ENCODE peak calls at places on chromosomes 16 and 17, in six cellular contexts. M, H, E, I, Q and Y are unnamed samples.
A peak's percentile ranks its signal among the peaks of the same experiment; 100 is the strongest.

GRCh38 chr17:66976781-66977201 is 12.3 kb downstream of the CACNG4 start:
- ATAC-seq in M (no peak), H (no peak), E (peak; percentile 37), I (no peak), Q (peak; percentile 26), Y (no peak)

GRCh38 chr16:26787924-26788323 is 278.8 kb upstream of the C16orf82 start:
- ATAC-seq in M (no peak), H (peak; percentile 85), E (no peak), I (no peak), Q (no peak), Y (no peak)

GRCh38 chr16:787978-788398 is at the start of gene RPUSD1:
- ATAC-seq in M (no peak), H (peak; percentile 20), E (peak; percentile 4), I (peak; percentile 47), Q (peak; percentile 43), Y (no peak)

GRCh38 chr16:20884240-20884556 is 16.0 kb downstream of the DCUN1D3 start:
- ATAC-seq in M (no peak), H (no peak), E (no peak), I (peak; percentile 71), Q (no peak), Y (peak; percentile 49)

GRCh38 chr17:624341-624860 is 90.2 kb downstream of the VPS53 start:
- ATAC-seq in M (no peak), H (no peak), E (no peak), I (no peak), Q (no peak), Y (no peak)

GRCh38 chr17:79897243-79898063 is 58.2 kb upstream of the CBX4 start:
- ATAC-seq in M (no peak), H (no peak), E (peak; percentile 60), I (peak; percentile 58), Q (peak; percentile 56), Y (no peak)

GRCh38 chr16:28882476-28883180 is 4.3 kb downstream of the ATP2A1 start:
- ATAC-seq in M (no peak), H (no peak), E (no peak), I (no peak), Q (no peak), Y (no peak)

GRCh38 chr17:68658999-68659780 is 58.0 kb upstream of the FAM20A start:
- ATAC-seq in M (no peak), H (no peak), E (peak; percentile 24), I (no peak), Q (no peak), Y (no peak)

GRCh38 chr17:38897176-38897575 is 27.3 kb downstream of the LASP1 start:
- ATAC-seq in M (peak; percentile 65), H (no peak), E (no peak), I (peak; percentile 2), Q (no peak), Y (peak; percentile 61)

GRCh38 chr17:32174889-32175288 is 32.6 kb downstream of the RHOT1 start:
- ATAC-seq in M (no peak), H (no peak), E (no peak), I (no peak), Q (no peak), Y (no peak)

GRCh38 chr17:38960402-38960801 is 6.8 kb downstream of the FBXO47 start:
- ATAC-seq in M (no peak), H (no peak), E (no peak), I (no peak), Q (no peak), Y (no peak)

GRCh38 chr17:14522795-14523387 is 222.0 kb downstream of the HS3ST3B1 start:
- ATAC-seq in M (no peak), H (no peak), E (no peak), I (no peak), Q (no peak), Y (no peak)

GRCh38 chr16:46843898-46844642 is 13.1 kb upstream of the C16orf87 start:
- ATAC-seq in M (peak; percentile 48), H (no peak), E (no peak), I (no peak), Q (no peak), Y (peak; percentile 28)

GRCh38 chr17:10790491-10791401 is 13.2 kb downstream of the TMEM238L start:
- ATAC-seq in M (peak; percentile 63), H (peak; percentile 86), E (no peak), I (no peak), Q (no peak), Y (no peak)

GRCh38 chr17:44438634-44439033 is 49.2 kb upstream of the ITGA2B start:
- ATAC-seq in M (no peak), H (peak; percentile 57), E (no peak), I (no peak), Q (peak; percentile 80), Y (no peak)

GRCh38 chr17:40224707-40225092 is 5.6 kb downstream of the WIPF2 start:
- ATAC-seq in M (peak; percentile 62), H (peak; percentile 73), E (no peak), I (no peak), Q (no peak), Y (no peak)

GRCh38 chr17:80647746-80648145 is 103.1 kb downstream of the RPTOR start:
- ATAC-seq in M (no peak), H (no peak), E (no peak), I (no peak), Q (no peak), Y (no peak)

GRCh38 chr17:59790936-59791335 is 83.5 kb downstream of the VMP1 start:
- ATAC-seq in M (peak; percentile 17), H (no peak), E (no peak), I (no peak), Q (no peak), Y (peak; percentile 50)

GRCh38 chr17:59785091-59785799 is 77.8 kb downstream of the VMP1 start:
- ATAC-seq in M (no peak), H (peak; percentile 47), E (no peak), I (no peak), Q (peak; percentile 11), Y (no peak)

GRCh38 chr17:59786213-59786535 is 78.7 kb downstream of the VMP1 start:
- ATAC-seq in M (no peak), H (no peak), E (no peak), I (no peak), Q (no peak), Y (no peak)

GRCh38 chr17:59783221-59784016 is 76.0 kb downstream of the VMP1 start:
- ATAC-seq in M (no peak), H (peak; percentile 9), E (peak; percentile 75), I (no peak), Q (no peak), Y (peak; percentile 36)

DNA sequence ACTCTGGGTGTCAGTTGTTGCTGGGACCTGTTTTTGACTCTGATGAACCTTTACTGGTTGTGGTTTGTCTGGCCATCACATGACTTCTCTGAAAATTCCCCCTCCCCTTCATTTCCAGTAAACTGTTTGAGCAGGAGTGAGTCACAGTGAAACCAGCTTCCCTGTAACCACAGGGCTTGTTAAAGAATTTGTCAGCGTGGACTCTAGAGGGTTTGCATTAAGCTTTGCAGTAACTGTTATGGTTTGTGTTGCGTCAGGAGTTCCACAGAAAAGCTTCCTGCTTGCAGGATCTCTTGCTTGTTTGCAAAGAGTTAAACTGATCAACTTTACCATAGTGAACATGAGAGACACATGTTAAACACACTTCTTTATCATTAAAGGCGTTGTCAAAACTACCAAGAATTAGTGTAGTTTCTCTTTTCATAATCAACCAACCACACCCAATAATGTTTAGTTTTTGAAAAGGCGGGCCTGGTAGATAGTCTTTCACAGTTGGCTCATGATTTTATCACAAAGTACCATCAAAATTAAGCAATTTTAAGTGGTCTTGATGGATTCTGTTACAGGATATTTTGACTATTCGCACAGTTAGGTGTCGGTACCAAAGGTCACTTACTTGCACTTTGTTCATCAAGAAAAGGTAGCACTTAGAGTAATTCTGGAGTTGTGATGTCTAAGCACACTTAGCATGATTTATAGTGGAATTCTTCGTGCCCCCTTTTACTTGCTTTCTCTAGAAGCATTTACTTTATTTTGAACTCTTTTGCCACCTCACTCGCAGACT is 79.3 kb downstream of the VMP1 start:
- ATAC-seq in M (peak; percentile 96), H (peak; percentile 89), E (peak; percentile 92), I (peak; percentile 97), Q (peak; percentile 87), Y (peak; percentile 81)
- TF ChIP-seq EP300 in M (peak; percentile 99), H (peak; percentile 89), E (peak; percentile 100), I (peak; percentile 93), Q (peak; percentile 99), Y (no peak)

GRCh38 chr16:15879255-15879804 is 9.1 kb downstream of the CEP20 start:
- ATAC-seq in M (peak; percentile 40), H (peak; percentile 86), E (peak; percentile 83), I (no peak), Q (no peak), Y (peak; percentile 77)

GRCh38 chr16:15880909-15881308 is 7.5 kb downstream of the CEP20 start:
- ATAC-seq in M (no peak), H (no peak), E (no peak), I (no peak), Q (no peak), Y (no peak)

GRCh38 chr16:15881794-15882379 is 6.5 kb downstream of the CEP20 start:
- ATAC-seq in M (no peak), H (peak; percentile 37), E (no peak), I (no peak), Q (no peak), Y (no peak)

GRCh38 chr16:15882563-15882962 is 5.8 kb downstream of the CEP20 start:
- ATAC-seq in M (no peak), H (no peak), E (no peak), I (no peak), Q (no peak), Y (no peak)

GRCh38 chr16:15880434-15880833 is 8.0 kb downstream of the CEP20 start:
- ATAC-seq in M (no peak), H (peak; percentile 50), E (no peak), I (peak; percentile 41), Q (peak; percentile 35), Y (no peak)
- TF ChIP-seq EP300 in M (no peak), H (no peak), E (no peak), I (no peak), Q (no peak), Y (no peak)

GRCh38 chr17:75694536-75694935 is 26.7 kb upstream of the ITGB4 start:
- ATAC-seq in M (no peak), H (no peak), E (no peak), I (no peak), Q (no peak), Y (no peak)
- TF ChIP-seq EP300 in M (no peak), H (no peak), E (no peak), I (no peak), Q (no peak), Y (no peak)

GRCh38 chr17:76709077-76709950 is 1.5 kb downstream of the MXRA7 start:
- ATAC-seq in M (peak; percentile 82), H (peak; percentile 49), E (peak; percentile 1), I (peak; percentile 34), Q (no peak), Y (peak; percentile 87)
- TF ChIP-seq EP300 in M (no peak), H (no peak), E (no peak), I (no peak), Q (no peak), Y (no peak)

DNA sequence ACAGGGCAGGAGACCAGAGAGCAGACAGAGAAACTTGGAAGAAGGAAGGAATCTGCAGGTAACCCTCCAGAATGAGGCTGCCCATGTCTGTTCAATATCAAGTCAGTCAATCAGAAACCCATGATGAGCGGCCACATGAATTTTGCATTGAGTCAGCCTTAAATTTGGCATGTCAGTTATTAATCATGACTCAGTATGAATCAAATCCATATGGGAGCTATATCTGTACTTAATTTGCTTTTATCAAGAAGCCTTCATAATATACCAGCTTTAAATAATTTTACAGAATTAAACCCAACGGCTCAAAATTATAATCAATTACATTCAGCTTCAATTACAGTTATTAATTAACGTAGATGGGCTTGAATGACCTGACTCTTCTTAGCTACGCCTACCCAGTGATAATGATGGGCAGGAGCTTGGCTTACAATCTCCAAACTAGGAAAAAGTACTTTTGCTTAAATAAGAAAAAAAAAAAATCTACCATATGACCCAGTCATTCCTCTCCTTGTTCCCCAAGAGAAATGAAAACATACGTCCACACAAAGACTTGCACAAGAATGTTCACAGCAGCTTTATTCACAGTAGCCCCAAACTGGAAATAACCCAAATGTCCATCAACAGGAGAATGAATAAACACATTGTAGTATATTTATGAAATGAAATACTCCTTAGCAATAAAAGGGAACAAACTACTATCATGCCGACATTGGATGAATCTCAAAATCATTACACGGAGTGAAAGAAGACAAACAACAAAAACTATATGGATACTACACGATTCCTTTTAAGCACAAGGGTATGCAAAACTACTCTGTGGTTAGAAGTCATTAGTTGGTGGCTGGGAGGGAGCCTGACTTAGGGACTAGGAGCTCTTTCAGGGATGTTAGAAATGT is 48.6 kb downstream of the SLC39A11 start:
- ATAC-seq in M (no peak), H (no peak), E (no peak), I (no peak), Q (peak; percentile 64), Y (peak; percentile 60)
- TF ChIP-seq EP300 in M (no peak), H (no peak), E (no peak), I (no peak), Q (no peak), Y (no peak)